ENCODE peak calls at places on chromosomes 5 and 9, in four cellular contexts. One of them, this sample, is unnamed. For H3K36me3, the result is how much of the 10 kb centered on the place peaks cover.

GRCh38 chr5:10324519-10325370 is 17.0 kb upstream of the CMBL start:
- DNase-seq in pancreas: no peak
- DNase-seq in stomach: no peak
- DNase-seq in IMR-90: no peak
- DNase-seq in this sample: peak

GRCh38 chr5:172904643-172905345 is 54.4 kb upstream of the RPL26L1 start:
- DNase-seq in IMR-90: peak
- DNase-seq in pancreas: peak
- DNase-seq in stomach: peak
- DNase-seq in this sample: no peak

GRCh38 chr5:172283862-172284274 is 304 bp upstream of the UBTD2 start:
- DNase-seq in IMR-90: peak
- DNase-seq in pancreas: peak
- DNase-seq in stomach: peak
- DNase-seq in this sample: peak

GRCh38 chr9:127158995-127159801 is 36.8 kb upstream of the ANGPTL2 start:
- DNase-seq in pancreas: no peak
- DNase-seq in stomach: peak
- DNase-seq in IMR-90: peak
- DNase-seq in this sample: peak

GRCh38 chr5:38515648-38516047 is 40.8 kb downstream of the LIFR start:
- DNase-seq in pancreas: no peak
- DNase-seq in stomach: no peak
- DNase-seq in IMR-90: peak
- DNase-seq in this sample: peak

GRCh38 chr9:126652140-126652558 is 38.4 kb downstream of the LMX1B start:
- DNase-seq in stomach: peak
- DNase-seq in pancreas: peak
- DNase-seq in IMR-90: no peak
- DNase-seq in this sample: no peak

GRCh38 chr9:127683723-127684122 is 23.1 kb upstream of the CFAP157 start:
- DNase-seq in pancreas: no peak
- DNase-seq in stomach: no peak
- DNase-seq in IMR-90: peak
- DNase-seq in this sample: no peak

GRCh38 chr9:113783475-113783874 is 92.6 kb upstream of the ZNF618 start:
- DNase-seq in IMR-90: no peak
- DNase-seq in pancreas: no peak
- DNase-seq in stomach: no peak
- DNase-seq in this sample: no peak

GRCh38 chr9:134422301-134422700 is 96.0 kb downstream of the RXRA start:
- DNase-seq in pancreas: no peak
- DNase-seq in IMR-90: no peak
- DNase-seq in stomach: peak
- DNase-seq in this sample: no peak

GRCh38 chr9:72542917-72543316 is 21.5 kb downstream of the TMC1 start:
- DNase-seq in stomach: no peak
- DNase-seq in pancreas: no peak
- DNase-seq in IMR-90: peak
- DNase-seq in this sample: no peak

GRCh38 chr9:115114541-115114940 is 3.4 kb downstream of the TNC start:
- DNase-seq in stomach: no peak
- DNase-seq in pancreas: no peak
- DNase-seq in IMR-90: no peak
- DNase-seq in this sample: no peak

GRCh38 chr5:146647656-146648199 is 131.7 kb upstream of the GPR151 start:
- DNase-seq in stomach: no peak
- DNase-seq in pancreas: no peak
- DNase-seq in IMR-90: no peak
- DNase-seq in this sample: no peak

GRCh38 chr9:34010979-34011378 is 37.7 kb downstream of the UBAP2 start:
- DNase-seq in pancreas: no peak
- DNase-seq in stomach: no peak
- DNase-seq in IMR-90: no peak
- DNase-seq in this sample: no peak

GRCh38 chr5:11496127-11496719 is 408.0 kb downstream of the CTNND2 start:
- DNase-seq in IMR-90: no peak
- DNase-seq in pancreas: no peak
- DNase-seq in stomach: no peak
- DNase-seq in this sample: no peak

GRCh38 chr5:38845555-38846378 is at the start of gene OSMR:
- DNase-seq in pancreas: peak
- DNase-seq in stomach: peak
- DNase-seq in IMR-90: peak
- DNase-seq in this sample: no peak

GRCh38 chr5:95883185-95884020 is 60.9 kb upstream of the GLRX start:
- DNase-seq in pancreas: no peak
- DNase-seq in stomach: no peak
- DNase-seq in IMR-90: no peak
- DNase-seq in this sample: no peak

GRCh38 chr5:76106149-76106548 is 23.0 kb downstream of the SV2C start:
- DNase-seq in stomach: no peak
- DNase-seq in IMR-90: no peak
- DNase-seq in pancreas: no peak
- DNase-seq in this sample: no peak

GRCh38 chr5:92505925-92506324 is 1075.1 kb downstream of the NR2F1-AS1 start:
- DNase-seq in pancreas: no peak
- DNase-seq in IMR-90: peak
- DNase-seq in stomach: no peak
- DNase-seq in this sample: no peak

GRCh38 chr9:8895498-8896224 is 1096.1 kb upstream of the DMAC1 start:
- DNase-seq in pancreas: no peak
- DNase-seq in stomach: no peak
- DNase-seq in IMR-90: peak
- DNase-seq in this sample: peak

GRCh38 chr9:93064392-93065124 is 6.1 kb downstream of the SUSD3 start:
- DNase-seq in stomach: peak
- DNase-seq in IMR-90: no peak
- DNase-seq in pancreas: no peak
- DNase-seq in this sample: peak

GRCh38 chr5:54524704-54525103 is 7.1 kb downstream of the SNX18 start:
- DNase-seq in pancreas: peak
- DNase-seq in stomach: peak
- DNase-seq in IMR-90: no peak
- DNase-seq in this sample: no peak
- H3K27ac ChIP-seq in pancreas: peak
- H3K27ac ChIP-seq in stomach: peak
- H3K27ac ChIP-seq in IMR-90: peak
- H3K27ac ChIP-seq in this sample: no peak

GRCh38 chr5:62340392-62340791 is 34.4 kb downstream of the KIF2A start:
- DNase-seq in pancreas: no peak
- DNase-seq in stomach: no peak
- DNase-seq in IMR-90: peak
- DNase-seq in this sample: no peak
- TF ChIP-seq CTCF in pancreas: no peak
- TF ChIP-seq CTCF in stomach: no peak
- TF ChIP-seq CTCF in IMR-90: peak
- TF ChIP-seq CTCF in this sample: peak

GRCh38 chr5:159507055-159507454 is 176.8 kb upstream of the IL12B start:
- DNase-seq in pancreas: no peak
- DNase-seq in IMR-90: no peak
- DNase-seq in stomach: no peak
- DNase-seq in this sample: no peak
- H3K36me3 ChIP-seq in pancreas: under half
- H3K36me3 ChIP-seq in IMR-90: under half
- H3K36me3 ChIP-seq in stomach: under half
- H3K36me3 ChIP-seq in this sample: under half

GRCh38 chr9:129006328-129007034 is 21.6 kb downstream of the SH3GLB2 start:
- DNase-seq in stomach: peak
- DNase-seq in IMR-90: peak
- DNase-seq in pancreas: peak
- DNase-seq in this sample: peak

GRCh38 chr9:129005336-129005997 is 22.7 kb downstream of the SH3GLB2 start:
- DNase-seq in IMR-90: no peak
- DNase-seq in stomach: no peak
- DNase-seq in pancreas: no peak
- DNase-seq in this sample: peak

GRCh38 chr9:129008469-129008965 is 19.6 kb downstream of the SH3GLB2 start:
- DNase-seq in stomach: no peak
- DNase-seq in IMR-90: no peak
- DNase-seq in pancreas: no peak
- DNase-seq in this sample: no peak

GRCh38 chr9:129007766-129008468 is 20.2 kb downstream of the SH3GLB2 start:
- DNase-seq in IMR-90: no peak
- DNase-seq in stomach: no peak
- DNase-seq in pancreas: no peak
- DNase-seq in this sample: no peak

GRCh38 chr9:129007035-129007765 is 20.9 kb downstream of the SH3GLB2 start:
- DNase-seq in stomach: no peak
- DNase-seq in pancreas: no peak
- DNase-seq in IMR-90: no peak
- DNase-seq in this sample: no peak
- H3K27ac ChIP-seq in stomach: peak
- H3K27ac ChIP-seq in pancreas: no peak
- H3K27ac ChIP-seq in IMR-90: no peak
- H3K27ac ChIP-seq in this sample: no peak

GRCh38 chr5:91090995-91091394 is 292.1 kb downstream of the ARRDC3 start:
- DNase-seq in IMR-90: no peak
- DNase-seq in pancreas: no peak
- DNase-seq in stomach: no peak
- DNase-seq in this sample: no peak
- TF ChIP-seq CTCF in IMR-90: no peak
- TF ChIP-seq CTCF in pancreas: no peak
- TF ChIP-seq CTCF in stomach: no peak
- TF ChIP-seq CTCF in this sample: no peak

DNA sequence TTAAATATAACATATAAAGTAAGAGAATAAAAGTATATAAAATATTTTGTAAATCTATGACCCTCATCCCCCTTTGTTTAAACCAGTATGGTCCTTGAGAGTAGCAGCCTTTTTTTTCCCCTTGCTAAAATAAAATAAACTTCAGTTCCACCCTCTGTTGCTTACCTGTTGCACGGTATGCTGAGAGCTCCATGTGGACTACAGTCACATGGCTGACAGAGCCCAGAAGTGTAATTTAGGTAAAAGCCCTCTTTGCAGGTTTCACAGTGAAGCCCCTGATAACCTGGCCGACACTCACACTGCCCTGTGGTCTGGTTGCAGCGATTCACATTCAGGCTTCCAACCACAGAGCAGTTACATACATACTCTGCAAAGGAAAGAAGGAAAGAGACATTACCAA is 55.1 kb downstream of the MEGF9 start:
- DNase-seq in pancreas: no peak
- DNase-seq in IMR-90: no peak
- DNase-seq in stomach: no peak
- DNase-seq in this sample: peak
- H3K36me3 ChIP-seq in pancreas: under half
- H3K36me3 ChIP-seq in IMR-90: under half
- H3K36me3 ChIP-seq in stomach: under half
- H3K36me3 ChIP-seq in this sample: under half

DNA sequence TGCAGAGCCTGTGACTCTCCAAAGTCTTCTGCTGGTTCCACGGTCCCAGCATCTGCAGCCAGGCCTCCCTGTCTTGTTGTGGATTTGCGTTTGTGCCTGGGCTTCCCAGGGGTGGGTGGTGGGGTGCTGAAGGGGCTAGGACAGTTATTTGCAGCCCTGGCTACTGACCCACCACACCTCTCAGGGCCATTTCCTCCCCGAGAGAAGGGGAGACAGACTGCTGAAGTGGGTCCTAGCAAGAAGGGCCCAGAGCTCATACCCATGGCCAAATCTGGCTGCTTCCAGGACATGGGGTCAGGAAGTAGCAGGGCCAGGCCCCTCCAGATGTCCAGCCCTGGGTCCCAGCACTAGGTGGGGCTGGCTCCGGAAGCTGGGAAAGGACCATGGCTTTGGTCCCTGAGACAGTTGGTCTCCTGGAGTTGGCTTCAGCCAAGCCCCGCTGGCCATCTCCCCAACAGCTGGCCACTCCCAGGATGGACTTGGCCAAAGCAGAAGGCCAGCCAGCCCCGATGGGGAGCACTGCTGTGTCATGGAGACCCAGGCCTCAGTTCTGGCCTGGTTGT is 26.3 kb downstream of the GSN start:
- DNase-seq in pancreas: no peak
- DNase-seq in stomach: no peak
- DNase-seq in IMR-90: no peak
- DNase-seq in this sample: no peak
- H3K27ac ChIP-seq in pancreas: no peak
- H3K27ac ChIP-seq in stomach: peak
- H3K27ac ChIP-seq in IMR-90: no peak
- H3K27ac ChIP-seq in this sample: no peak

GRCh38 chr5:31845351-31845750 is 206.4 kb downstream of the PDZD2 start:
- DNase-seq in IMR-90: no peak
- DNase-seq in pancreas: no peak
- DNase-seq in stomach: no peak
- DNase-seq in this sample: no peak

GRCh38 chr5:31847354-31847753 is 208.4 kb downstream of the PDZD2 start:
- DNase-seq in IMR-90: no peak
- DNase-seq in stomach: no peak
- DNase-seq in pancreas: no peak
- DNase-seq in this sample: no peak

GRCh38 chr5:31846934-31847333 is 208.0 kb downstream of the PDZD2 start:
- DNase-seq in IMR-90: no peak
- DNase-seq in stomach: no peak
- DNase-seq in pancreas: no peak
- DNase-seq in this sample: no peak

DNA sequence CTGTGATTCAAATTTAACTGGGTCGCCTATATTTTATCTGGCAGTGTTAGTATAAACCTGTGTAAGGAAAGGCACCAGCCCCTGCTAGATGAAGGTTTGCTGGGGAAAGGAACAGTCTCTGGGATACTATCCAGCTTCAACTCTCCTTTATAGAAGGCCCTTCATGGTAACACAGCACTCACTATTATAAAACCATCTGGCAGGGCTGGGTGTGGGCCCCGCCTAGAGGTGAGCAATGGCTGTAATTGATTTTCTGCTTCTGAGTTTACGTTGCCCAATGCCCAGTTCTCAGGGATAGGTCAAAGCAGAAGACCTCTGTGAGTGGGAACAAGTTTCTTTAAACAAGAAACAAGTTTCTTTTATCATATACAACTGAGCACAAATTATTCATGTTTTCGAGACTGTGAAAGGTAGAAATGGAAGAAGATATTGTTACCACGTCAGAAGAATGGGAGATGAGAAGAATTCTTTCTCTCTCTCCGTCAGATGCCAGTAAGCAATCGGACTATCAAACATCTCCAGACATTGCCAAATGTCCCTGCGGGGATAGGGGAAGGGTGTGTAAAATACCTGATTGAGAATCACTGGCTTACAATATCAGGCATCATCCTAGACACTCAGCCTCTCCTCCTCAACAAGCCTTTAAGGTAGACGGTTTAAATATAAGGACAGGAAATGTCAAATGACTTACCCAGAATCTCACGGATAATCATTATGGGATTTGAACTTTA is 205.8 kb downstream of the PDZD2 start:
- DNase-seq in stomach: no peak
- DNase-seq in IMR-90: no peak
- DNase-seq in pancreas: no peak
- DNase-seq in this sample: peak
- TF ChIP-seq CTCF in stomach: no peak
- TF ChIP-seq CTCF in IMR-90: no peak
- TF ChIP-seq CTCF in pancreas: no peak
- TF ChIP-seq CTCF in this sample: peak